ENCODE peak calls at places on chromosomes 11 and 22, in nine cellular contexts. D, Q, M, N, S, V, A, G and I are unnamed samples.

GRCh38 chr11:2473361-2474058 is 28.7 kb downstream of the KCNQ1 start:
- ATAC-seq in D (peak), Q (peak), M (no peak), N (no peak), S (no peak), V (no peak), A (peak), G (no peak), I (no peak)

GRCh38 chr22:17106785-17107546 is 14.2 kb downstream of the TMEM121B start:
- ATAC-seq in D (peak), Q (peak), M (peak), N (peak), S (no peak), V (peak), A (peak), G (no peak), I (peak)

GRCh38 chr11:124863137-124863825 is 2.0 kb upstream of the ROBO3 start:
- ATAC-seq in D (peak), Q (peak), M (no peak), N (no peak), S (peak), V (no peak), A (peak), G (no peak), I (peak)

GRCh38 chr22:40410272-40410671 is 39.9 kb downstream of the SGSM3 start:
- ATAC-seq in D (no peak), Q (no peak), M (no peak), N (no peak), S (no peak), V (no peak), A (no peak), G (no peak), I (no peak)

GRCh38 chr22:38824587-38824986 is 19.2 kb downstream of the NPTXR start:
- ATAC-seq in D (peak), Q (peak), M (peak), N (peak), S (peak), V (peak), A (peak), G (no peak), I (peak)

GRCh38 chr22:22030493-22031182 is 48.1 kb upstream of the TOP3B start:
- ATAC-seq in D (peak), Q (peak), M (no peak), N (no peak), S (no peak), V (no peak), A (peak), G (no peak), I (peak)

GRCh38 chr11:18078909-18079308 is 27.0 kb downstream of the SAAL1 start:
- ATAC-seq in D (no peak), Q (no peak), M (no peak), N (no peak), S (no peak), V (no peak), A (no peak), G (no peak), I (no peak)

GRCh38 chr11:45918331-45918941 is 759 bp upstream of the PEX16 start:
- ATAC-seq in D (peak), Q (peak), M (peak), N (peak), S (peak), V (peak), A (peak), G (no peak), I (peak)

GRCh38 chr11:86377972-86378371 is 3.3 kb downstream of the CCDC81 start:
- ATAC-seq in D (no peak), Q (no peak), M (no peak), N (no peak), S (no peak), V (no peak), A (no peak), G (no peak), I (no peak)

GRCh38 chr22:26399288-26399687 is 29.8 kb upstream of the ASPHD2 start:
- ATAC-seq in D (no peak), Q (no peak), M (no peak), N (no peak), S (no peak), V (no peak), A (no peak), G (no peak), I (no peak)

GRCh38 chr22:40036126-40036525 is 41.4 kb downstream of the FAM83F start:
- ATAC-seq in D (no peak), Q (no peak), M (no peak), N (no peak), S (no peak), V (no peak), A (no peak), G (no peak), I (no peak)

GRCh38 chr11:40877981-40878380 is 581.5 kb downstream of the LRRC4C start:
- ATAC-seq in D (no peak), Q (no peak), M (no peak), N (no peak), S (no peak), V (no peak), A (no peak), G (no peak), I (no peak)

GRCh38 chr11:123494195-123495050 is 64.4 kb downstream of the GRAMD1B start:
- ATAC-seq in D (no peak), Q (no peak), M (no peak), N (no peak), S (no peak), V (no peak), A (peak), G (no peak), I (no peak)

GRCh38 chr11:134454146-134454690 is 42.2 kb upstream of the B3GAT1 start:
- ATAC-seq in D (no peak), Q (no peak), M (no peak), N (no peak), S (no peak), V (no peak), A (no peak), G (no peak), I (no peak)

GRCh38 chr11:34630544-34630943 is 9.7 kb downstream of the EHF start:
- ATAC-seq in D (no peak), Q (peak), M (no peak), N (no peak), S (no peak), V (no peak), A (no peak), G (no peak), I (no peak)

GRCh38 chr11:16841481-16841880 is 103.0 kb downstream of the C11orf58 start:
- ATAC-seq in D (no peak), Q (no peak), M (no peak), N (no peak), S (no peak), V (no peak), A (no peak), G (no peak), I (no peak)

GRCh38 chr11:75371930-75372876 is 20.7 kb upstream of the ARRB1 start:
- ATAC-seq in D (peak), Q (peak), M (no peak), N (no peak), S (no peak), V (no peak), A (peak), G (no peak), I (peak)

GRCh38 chr11:8318536-8318935 is 54.9 kb upstream of the LMO1 start:
- ATAC-seq in D (no peak), Q (peak), M (no peak), N (no peak), S (no peak), V (no peak), A (no peak), G (no peak), I (no peak)

GRCh38 chr11:129803533-129803932 is 12.1 kb upstream of the TMEM45B start:
- ATAC-seq in D (no peak), Q (no peak), M (no peak), N (no peak), S (no peak), V (no peak), A (no peak), G (no peak), I (no peak)

GRCh38 chr22:21850660-21851059 is 16.8 kb downstream of the MAPK1 start:
- ATAC-seq in D (no peak), Q (no peak), M (no peak), N (no peak), S (no peak), V (no peak), A (no peak), G (no peak), I (no peak)

GRCh38 chr11:124898711-124899110 is 1.0 kb upstream of the ROBO4 start:
- ATAC-seq in D (peak), Q (peak), M (no peak), N (no peak), S (no peak), V (no peak), A (peak), G (no peak), I (peak)

GRCh38 chr22:43998865-43999264 is 25.2 kb upstream of the PARVB start:
- ATAC-seq in D (peak), Q (no peak), M (no peak), N (no peak), S (no peak), V (no peak), A (peak), G (no peak), I (no peak)

GRCh38 chr22:43476751-43477150 is 64.9 kb downstream of the MPPED1 start:
- ATAC-seq in D (no peak), Q (no peak), M (no peak), N (no peak), S (no peak), V (no peak), A (no peak), G (no peak), I (no peak)

GRCh38 chr11:7523416-7524210 is 9.8 kb downstream of the PPFIBP2 start:
- ATAC-seq in D (peak), Q (peak), M (no peak), N (no peak), S (no peak), V (no peak), A (peak), G (no peak), I (peak)

GRCh38 chr22:47794851-47795250 is 1032.4 kb downstream of the TBC1D22A start:
- ATAC-seq in D (no peak), Q (no peak), M (no peak), N (no peak), S (no peak), V (no peak), A (no peak), G (no peak), I (no peak)

GRCh38 chr22:18029686-18030267 is 5.4 kb upstream of the MICAL3 start:
- ATAC-seq in D (no peak), Q (no peak), M (no peak), N (no peak), S (no peak), V (no peak), A (no peak), G (no peak), I (no peak)

GRCh38 chr22:31526275-31526674 is 29.9 kb downstream of the SFI1 start:
- ATAC-seq in D (no peak), Q (no peak), M (no peak), N (peak), S (no peak), V (peak), A (no peak), G (no peak), I (no peak)

GRCh38 chr22:39254122-39254521 is 9.3 kb upstream of the PDGFB start:
- ATAC-seq in D (peak), Q (no peak), M (no peak), N (no peak), S (no peak), V (no peak), A (peak), G (no peak), I (no peak)

GRCh38 chr22:46575915-46576555 is 38.6 kb upstream of the CELSR1 start:
- ATAC-seq in D (peak), Q (peak), M (peak), N (no peak), S (peak), V (no peak), A (peak), G (no peak), I (no peak)

GRCh38 chr11:94518300-94518699 is 6.0 kb downstream of the C11orf97 start:
- ATAC-seq in D (no peak), Q (no peak), M (no peak), N (no peak), S (no peak), V (no peak), A (no peak), G (no peak), I (no peak)

GRCh38 chr22:19290400-19291217 is 910 bp downstream of the CLTCL1 start:
- ATAC-seq in D (peak), Q (peak), M (peak), N (peak), S (peak), V (no peak), A (peak), G (peak), I (no peak)

GRCh38 chr22:38255697-38256096 is 17.1 kb downstream of the TMEM184B start:
- ATAC-seq in D (no peak), Q (no peak), M (no peak), N (no peak), S (no peak), V (no peak), A (no peak), G (no peak), I (no peak)